ENCODE peak calls at places on chromosomes 13 and 19, in four cellular contexts. D is fibroblast of pulmonary artery, R is PC-9, A is pancreas. W is an unnamed sample.

GRCh38 chr19:543912-544608 is at the start of gene GZMM:
- DNase-seq in D (no peak), R (no peak), A (no peak), W (no peak)

GRCh38 chr13:87827479-87827878 is 156.3 kb downstream of the SLITRK5 start:
- DNase-seq in D (no peak), R (no peak), A (no peak), W (peak)

GRCh38 chr19:30877591-30878230 is 471.5 kb downstream of the TSHZ3 start:
- DNase-seq in D (no peak), R (no peak), A (no peak), W (no peak)

GRCh38 chr13:45206340-45206739 is 5.5 kb upstream of the KCTD4 start:
- DNase-seq in D (peak), R (peak), A (no peak), W (peak)

GRCh38 chr19:55452381-55453325 is 8.8 kb downstream of the ISOC2 start:
- DNase-seq in D (peak), R (peak), A (peak), W (peak)

GRCh38 chr13:80256352-80256932 is 84.5 kb downstream of the SPRY2 start:
- DNase-seq in D (no peak), R (no peak), A (no peak), W (no peak)

GRCh38 chr13:79382545-79383275 is 23.3 kb downstream of the RBM26 start:
- DNase-seq in D (no peak), R (peak), A (no peak), W (no peak)

GRCh38 chr13:73598021-73598712 is 536.0 kb downstream of the KLF12 start:
- DNase-seq in D (peak), R (peak), A (no peak), W (peak)

GRCh38 chr13:30618186-30618937 is 642 bp downstream of the USPL1 start:
- DNase-seq in D (no peak), R (no peak), A (no peak), W (no peak)

GRCh38 chr19:1920644-1921043 is 15.4 kb downstream of the ADAT3 start:
- DNase-seq in D (no peak), R (no peak), A (no peak), W (no peak)

GRCh38 chr19:50328257-50329145 is 676 bp downstream of the KCNC3 start:
- DNase-seq in D (no peak), R (no peak), A (no peak), W (no peak)

GRCh38 chr13:67175836-67176235 is 54.3 kb downstream of the PCDH9 start:
- DNase-seq in D (no peak), R (no peak), A (no peak), W (no peak)

GRCh38 chr13:23817833-23818232 is 71.4 kb downstream of the MIPEP start:
- DNase-seq in D (no peak), R (no peak), A (no peak), W (no peak)

GRCh38 chr13:41944635-41945401 is 16.1 kb downstream of the VWA8 start:
- DNase-seq in D (no peak), R (no peak), A (no peak), W (peak)

GRCh38 chr13:27117947-27118346 is 53.7 kb downstream of the USP12 start:
- DNase-seq in D (no peak), R (no peak), A (no peak), W (no peak)

GRCh38 chr13:110780410-110780809 is 66.9 kb downstream of the ING1 start:
- DNase-seq in D (no peak), R (no peak), A (no peak), W (no peak)

GRCh38 chr13:109088528-109088927 is 459.1 kb downstream of the MYO16 start:
- DNase-seq in D (no peak), R (no peak), A (no peak), W (no peak)

GRCh38 chr19:3725121-3725520 is 16.9 kb downstream of the TJP3 start:
- DNase-seq in D (no peak), R (no peak), A (no peak), W (no peak)

GRCh38 chr13:102443234-102443633 is 41.4 kb upstream of the FGF14 start:
- DNase-seq in D (no peak), R (no peak), A (no peak), W (no peak)

GRCh38 chr19:54160182-54160811 is 776 bp upstream of the LENG1 start:
- DNase-seq in D (peak), R (no peak), A (no peak), W (no peak)

GRCh38 chr19:54158812-54159351 is 639 bp downstream of the LENG1 start:
- DNase-seq in D (no peak), R (peak), A (no peak), W (no peak)

GRCh38 chr19:54156953-54157352 is 2.6 kb downstream of the LENG1 start:
- DNase-seq in D (no peak), R (peak), A (no peak), W (no peak)

GRCh38 chr19:54160948-54161347 is 1.4 kb upstream of the LENG1 start:
- DNase-seq in D (no peak), R (peak), A (no peak), W (no peak)

DNA sequence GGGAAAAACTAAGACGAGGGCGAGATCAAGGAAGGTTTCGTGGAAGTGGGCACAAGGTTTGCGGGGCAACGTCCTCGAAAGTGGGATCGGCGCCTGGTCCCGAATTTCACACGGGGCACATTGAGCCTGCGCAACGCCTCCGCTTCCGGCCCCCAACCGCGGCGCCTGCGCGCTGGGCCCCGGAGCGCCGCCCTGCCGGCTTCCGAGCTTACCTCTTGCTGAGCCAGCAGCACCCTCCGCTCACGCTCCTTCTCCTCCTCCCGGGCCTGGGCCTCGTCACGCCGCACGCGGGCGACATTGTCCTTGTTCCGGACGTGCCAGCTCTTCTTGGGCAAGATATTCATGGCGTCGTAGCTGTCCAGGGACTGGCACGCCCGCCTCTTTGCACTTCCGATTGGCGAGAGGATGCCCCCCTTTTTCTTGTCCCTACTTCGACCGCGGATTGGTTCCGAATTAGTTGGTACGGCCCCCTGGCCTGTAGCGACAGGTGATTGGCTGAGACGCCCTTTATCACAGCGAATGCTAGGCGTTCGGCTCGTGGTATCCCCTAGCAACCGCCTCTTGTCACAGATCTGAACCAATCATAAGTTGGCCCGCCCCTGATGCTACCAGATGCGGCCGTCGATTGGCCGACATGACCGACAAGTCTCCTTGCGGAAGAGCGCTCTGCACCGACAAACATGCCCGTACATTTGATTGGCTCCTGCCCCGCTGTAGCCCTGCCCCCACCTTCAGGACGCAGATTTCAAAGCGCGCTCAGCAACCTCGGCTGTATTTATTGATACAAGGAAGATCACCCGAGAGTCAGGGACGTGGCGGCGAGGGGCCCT is at the start of gene LENG1:
- DNase-seq in D (peak), R (peak), A (peak), W (peak)
- TF ChIP-seq CTCF in D (no peak), R (peak), A (no peak), W (peak)

DNA sequence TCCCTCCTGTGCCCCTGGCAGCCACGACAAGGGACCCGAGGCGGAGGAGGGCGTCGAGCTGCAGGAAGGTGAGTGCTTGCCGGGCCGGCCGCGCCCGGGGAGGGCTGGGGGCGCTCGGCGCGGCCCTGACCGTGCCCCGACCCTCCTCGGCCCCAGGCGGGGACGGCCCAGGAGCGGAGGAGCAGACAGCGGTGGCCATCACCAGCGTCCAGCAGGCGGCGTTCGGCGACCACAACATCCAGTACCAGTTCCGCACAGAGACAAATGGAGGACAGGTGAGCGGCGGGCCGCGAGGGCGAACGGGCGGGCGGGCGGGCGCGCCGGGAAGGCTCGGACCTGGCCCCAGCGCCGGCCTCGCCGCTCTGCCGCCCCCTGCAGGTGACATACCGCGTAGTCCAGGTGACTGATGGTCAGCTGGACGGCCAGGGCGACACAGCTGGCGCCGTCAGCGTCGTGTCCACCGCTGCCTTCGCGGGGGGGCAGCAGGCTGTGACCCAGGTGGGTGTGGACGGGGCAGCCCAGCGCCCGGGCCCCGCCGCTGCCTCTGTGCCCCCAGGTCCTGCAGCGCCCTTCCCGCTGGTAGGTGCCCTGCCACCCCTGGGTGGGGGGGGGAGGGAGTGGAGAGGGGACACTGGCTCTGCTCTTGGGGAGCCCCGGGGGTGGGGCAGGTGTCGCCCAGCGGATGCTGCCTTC is 809 bp downstream of the USF2 start:
- DNase-seq in D (peak), R (peak), A (peak), W (peak)
- H3K4me3 ChIP-seq in D (peak), R (peak), A (peak), W (peak)

GRCh38 chr13:40780822-40781401 is 8.5 kb upstream of the SLC25A15 start:
- DNase-seq in D (peak), R (no peak), A (no peak), W (peak)
- TF ChIP-seq CTCF in D (no peak), R (no peak), A (no peak), W (no peak)

GRCh38 chr13:32284927-32285632 is 30.1 kb downstream of the ZAR1L start:
- DNase-seq in D (peak), R (no peak), A (no peak), W (peak)
- H3K4me3 ChIP-seq in D (no peak), R (no peak), A (no peak), W (no peak)

W was measured in astrocyte of the spinal cord.